ENCODE peak calls at places on chromosomes 12 and 14, in nine cellular contexts. One of them, this sample, is unnamed.

GRCh38 chr14:24075485-24076301 is 4.3 kb downstream of the CPNE6 start:
- DNase-seq in Caco-2: no peak
- DNase-seq in right atrium auricular region: no peak
- DNase-seq in colonic mucosa: no peak
- DNase-seq in MM.1S: no peak
- DNase-seq in RWPE1: no peak
- DNase-seq in tibial nerve: no peak
- DNase-seq in AG04449: no peak
- DNase-seq in progenitor cell of endocrine pancreas: no peak
- DNase-seq in this sample: no peak

GRCh38 chr12:105047303-105047702 is 37.0 kb downstream of the ALDH1L2 start:
- DNase-seq in Caco-2: no peak
- DNase-seq in tibial nerve: no peak
- DNase-seq in MM.1S: no peak
- DNase-seq in right atrium auricular region: no peak
- DNase-seq in AG04449: no peak
- DNase-seq in colonic mucosa: no peak
- DNase-seq in progenitor cell of endocrine pancreas: no peak
- DNase-seq in RWPE1: no peak
- DNase-seq in this sample: no peak

GRCh38 chr12:63949902-63950301 is 105.4 kb downstream of the SRGAP1 start:
- DNase-seq in RWPE1: no peak
- DNase-seq in AG04449: no peak
- DNase-seq in MM.1S: no peak
- DNase-seq in colonic mucosa: no peak
- DNase-seq in right atrium auricular region: no peak
- DNase-seq in Caco-2: no peak
- DNase-seq in tibial nerve: peak; percentile 28
- DNase-seq in progenitor cell of endocrine pancreas: no peak
- DNase-seq in this sample: no peak

GRCh38 chr12:93979189-93979588 is 169.2 kb upstream of the PLXNC1 start:
- DNase-seq in right atrium auricular region: no peak
- DNase-seq in RWPE1: no peak
- DNase-seq in colonic mucosa: peak; percentile 36
- DNase-seq in tibial nerve: no peak
- DNase-seq in progenitor cell of endocrine pancreas: no peak
- DNase-seq in MM.1S: peak; percentile 45
- DNase-seq in Caco-2: peak; percentile 6
- DNase-seq in AG04449: no peak
- DNase-seq in this sample: no peak

GRCh38 chr12:25263594-25263993 is 12.9 kb upstream of the KRAS start:
- DNase-seq in colonic mucosa: no peak
- DNase-seq in right atrium auricular region: no peak
- DNase-seq in MM.1S: no peak
- DNase-seq in AG04449: no peak
- DNase-seq in Caco-2: no peak
- DNase-seq in tibial nerve: no peak
- DNase-seq in progenitor cell of endocrine pancreas: no peak
- DNase-seq in RWPE1: no peak
- DNase-seq in this sample: no peak

GRCh38 chr14:101823511-101824120 is 62.1 kb downstream of the PPP2R5C start:
- DNase-seq in MM.1S: no peak
- DNase-seq in Caco-2: no peak
- DNase-seq in progenitor cell of endocrine pancreas: no peak
- DNase-seq in tibial nerve: no peak
- DNase-seq in right atrium auricular region: no peak
- DNase-seq in AG04449: no peak
- DNase-seq in RWPE1: no peak
- DNase-seq in colonic mucosa: no peak
- DNase-seq in this sample: peak; percentile 63

GRCh38 chr14:50055461-50056228 is 60.7 kb downstream of the VCPKMT start:
- DNase-seq in progenitor cell of endocrine pancreas: no peak
- DNase-seq in AG04449: no peak
- DNase-seq in colonic mucosa: no peak
- DNase-seq in MM.1S: no peak
- DNase-seq in right atrium auricular region: no peak
- DNase-seq in tibial nerve: no peak
- DNase-seq in RWPE1: no peak
- DNase-seq in Caco-2: no peak
- DNase-seq in this sample: no peak

GRCh38 chr12:96099986-96100385 is 64.6 kb upstream of the LTA4H start:
- DNase-seq in tibial nerve: no peak
- DNase-seq in Caco-2: no peak
- DNase-seq in progenitor cell of endocrine pancreas: no peak
- DNase-seq in MM.1S: no peak
- DNase-seq in colonic mucosa: no peak
- DNase-seq in RWPE1: no peak
- DNase-seq in right atrium auricular region: no peak
- DNase-seq in AG04449: no peak
- DNase-seq in this sample: no peak

GRCh38 chr14:97329701-97330100 is 532.5 kb downstream of the VRK1 start:
- DNase-seq in colonic mucosa: no peak
- DNase-seq in AG04449: no peak
- DNase-seq in RWPE1: no peak
- DNase-seq in progenitor cell of endocrine pancreas: no peak
- DNase-seq in right atrium auricular region: no peak
- DNase-seq in MM.1S: no peak
- DNase-seq in Caco-2: no peak
- DNase-seq in tibial nerve: no peak
- DNase-seq in this sample: no peak

GRCh38 chr14:97331058-97331457 is 533.9 kb downstream of the VRK1 start:
- DNase-seq in RWPE1: no peak
- DNase-seq in MM.1S: no peak
- DNase-seq in AG04449: no peak
- DNase-seq in progenitor cell of endocrine pancreas: no peak
- DNase-seq in tibial nerve: no peak
- DNase-seq in colonic mucosa: no peak
- DNase-seq in Caco-2: no peak
- DNase-seq in right atrium auricular region: no peak
- DNase-seq in this sample: no peak

GRCh38 chr14:97332591-97332984 is 535.4 kb downstream of the VRK1 start:
- DNase-seq in AG04449: no peak
- DNase-seq in RWPE1: no peak
- DNase-seq in Caco-2: no peak
- DNase-seq in right atrium auricular region: no peak
- DNase-seq in tibial nerve: no peak
- DNase-seq in progenitor cell of endocrine pancreas: no peak
- DNase-seq in MM.1S: no peak
- DNase-seq in colonic mucosa: no peak
- DNase-seq in this sample: no peak

GRCh38 chr14:97328743-97329142 is 531.6 kb downstream of the VRK1 start:
- DNase-seq in AG04449: no peak
- DNase-seq in MM.1S: no peak
- DNase-seq in progenitor cell of endocrine pancreas: no peak
- DNase-seq in RWPE1: no peak
- DNase-seq in tibial nerve: no peak
- DNase-seq in Caco-2: no peak
- DNase-seq in right atrium auricular region: no peak
- DNase-seq in colonic mucosa: no peak
- DNase-seq in this sample: no peak

GRCh38 chr14:97331526-97331925 is 534.3 kb downstream of the VRK1 start:
- DNase-seq in progenitor cell of endocrine pancreas: no peak
- DNase-seq in MM.1S: no peak
- DNase-seq in colonic mucosa: no peak
- DNase-seq in Caco-2: no peak
- DNase-seq in tibial nerve: no peak
- DNase-seq in AG04449: no peak
- DNase-seq in right atrium auricular region: no peak
- DNase-seq in RWPE1: no peak
- DNase-seq in this sample: no peak
- TF ChIP-seq CTCF in progenitor cell of endocrine pancreas: no peak
- TF ChIP-seq CTCF in MM.1S: no peak
- TF ChIP-seq CTCF in colonic mucosa: no peak
- TF ChIP-seq CTCF in Caco-2: no peak
- TF ChIP-seq CTCF in tibial nerve: no peak
- TF ChIP-seq CTCF in AG04449: no peak
- TF ChIP-seq CTCF in right atrium auricular region: no peak
- TF ChIP-seq CTCF in RWPE1: no peak
- TF ChIP-seq CTCF in this sample: no peak

GRCh38 chr14:31456841-31457664 is at the start of gene DTD2:
- DNase-seq in right atrium auricular region: peak; percentile 90
- DNase-seq in colonic mucosa: peak; percentile 95
- DNase-seq in MM.1S: peak; percentile 90
- DNase-seq in Caco-2: peak; percentile 95
- DNase-seq in RWPE1: peak; percentile 87
- DNase-seq in progenitor cell of endocrine pancreas: peak; percentile 90
- DNase-seq in tibial nerve: peak; percentile 92
- DNase-seq in AG04449: peak; percentile 38
- DNase-seq in this sample: peak; percentile 87
- TF ChIP-seq CTCF in right atrium auricular region: no peak
- TF ChIP-seq CTCF in colonic mucosa: no peak
- TF ChIP-seq CTCF in MM.1S: no peak
- TF ChIP-seq CTCF in Caco-2: no peak
- TF ChIP-seq CTCF in RWPE1: no peak
- TF ChIP-seq CTCF in progenitor cell of endocrine pancreas: no peak
- TF ChIP-seq CTCF in tibial nerve: peak; percentile 17
- TF ChIP-seq CTCF in AG04449: no peak
- TF ChIP-seq CTCF in this sample: no peak

GRCh38 chr14:48247972-48248371 is 572.6 kb upstream of the MDGA2 start:
- DNase-seq in RWPE1: no peak
- DNase-seq in progenitor cell of endocrine pancreas: no peak
- DNase-seq in AG04449: no peak
- DNase-seq in MM.1S: no peak
- DNase-seq in Caco-2: no peak
- DNase-seq in colonic mucosa: no peak
- DNase-seq in right atrium auricular region: no peak
- DNase-seq in tibial nerve: no peak
- DNase-seq in this sample: no peak

GRCh38 chr14:48251290-48251689 is 575.9 kb upstream of the MDGA2 start:
- DNase-seq in tibial nerve: no peak
- DNase-seq in MM.1S: no peak
- DNase-seq in colonic mucosa: no peak
- DNase-seq in right atrium auricular region: no peak
- DNase-seq in RWPE1: no peak
- DNase-seq in Caco-2: no peak
- DNase-seq in progenitor cell of endocrine pancreas: no peak
- DNase-seq in AG04449: no peak
- DNase-seq in this sample: no peak

GRCh38 chr14:48250575-48250974 is 575.2 kb upstream of the MDGA2 start:
- DNase-seq in Caco-2: no peak
- DNase-seq in tibial nerve: no peak
- DNase-seq in RWPE1: no peak
- DNase-seq in colonic mucosa: no peak
- DNase-seq in right atrium auricular region: no peak
- DNase-seq in MM.1S: no peak
- DNase-seq in progenitor cell of endocrine pancreas: no peak
- DNase-seq in AG04449: no peak
- DNase-seq in this sample: no peak

DNA sequence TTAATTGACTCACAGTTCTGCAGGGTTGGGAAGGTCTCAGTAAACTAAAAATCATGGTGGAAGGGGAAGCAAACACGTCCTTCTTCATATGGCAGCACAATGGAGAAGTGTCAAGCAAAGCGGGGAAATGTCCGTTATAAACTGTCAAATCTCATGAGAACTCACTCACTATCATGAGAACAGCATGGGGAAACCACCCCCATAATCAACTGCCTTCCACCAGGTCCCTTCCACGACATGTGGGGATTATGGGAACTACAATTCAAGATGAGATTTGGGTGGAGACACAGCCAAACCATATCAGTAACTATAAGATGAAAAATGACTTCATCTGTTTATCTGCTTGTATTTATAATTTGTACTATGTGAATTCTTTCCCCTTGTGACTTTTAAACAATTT is 577.6 kb upstream of the MDGA2 start:
- DNase-seq in MM.1S: no peak
- DNase-seq in RWPE1: no peak
- DNase-seq in right atrium auricular region: no peak
- DNase-seq in tibial nerve: no peak
- DNase-seq in progenitor cell of endocrine pancreas: no peak
- DNase-seq in colonic mucosa: no peak
- DNase-seq in Caco-2: no peak
- DNase-seq in AG04449: no peak
- DNase-seq in this sample: no peak
- TF ChIP-seq CTCF in MM.1S: no peak
- TF ChIP-seq CTCF in RWPE1: no peak
- TF ChIP-seq CTCF in right atrium auricular region: no peak
- TF ChIP-seq CTCF in tibial nerve: no peak
- TF ChIP-seq CTCF in progenitor cell of endocrine pancreas: no peak
- TF ChIP-seq CTCF in colonic mucosa: no peak
- TF ChIP-seq CTCF in Caco-2: no peak
- TF ChIP-seq CTCF in AG04449: no peak
- TF ChIP-seq CTCF in this sample: no peak

GRCh38 chr14:45135659-45136314 is at the start of gene FANCM:
- DNase-seq in AG04449: peak; percentile 89
- DNase-seq in tibial nerve: peak; percentile 97
- DNase-seq in Caco-2: peak; percentile 92
- DNase-seq in colonic mucosa: peak; percentile 94
- DNase-seq in MM.1S: peak; percentile 87
- DNase-seq in progenitor cell of endocrine pancreas: peak; percentile 62
- DNase-seq in right atrium auricular region: peak; percentile 96
- DNase-seq in RWPE1: peak; percentile 94
- DNase-seq in this sample: peak; percentile 74

GRCh38 chr14:45128963-45129629 is 5.2 kb downstream of the FKBP3 start:
- DNase-seq in MM.1S: no peak
- DNase-seq in tibial nerve: no peak
- DNase-seq in Caco-2: no peak
- DNase-seq in AG04449: no peak
- DNase-seq in progenitor cell of endocrine pancreas: no peak
- DNase-seq in colonic mucosa: no peak
- DNase-seq in right atrium auricular region: no peak
- DNase-seq in RWPE1: no peak
- DNase-seq in this sample: no peak

GRCh38 chr14:45135181-45135580 is 549 bp upstream of the FANCM start:
- DNase-seq in Caco-2: no peak
- DNase-seq in progenitor cell of endocrine pancreas: no peak
- DNase-seq in colonic mucosa: peak; percentile 20
- DNase-seq in AG04449: no peak
- DNase-seq in RWPE1: no peak
- DNase-seq in MM.1S: no peak
- DNase-seq in tibial nerve: peak; percentile 7
- DNase-seq in right atrium auricular region: no peak
- DNase-seq in this sample: no peak

GRCh38 chr14:45133683-45134050 is 614 bp downstream of the FKBP3 start:
- DNase-seq in colonic mucosa: no peak
- DNase-seq in tibial nerve: no peak
- DNase-seq in right atrium auricular region: no peak
- DNase-seq in AG04449: no peak
- DNase-seq in MM.1S: no peak
- DNase-seq in RWPE1: no peak
- DNase-seq in Caco-2: no peak
- DNase-seq in progenitor cell of endocrine pancreas: no peak
- DNase-seq in this sample: no peak

DNA sequence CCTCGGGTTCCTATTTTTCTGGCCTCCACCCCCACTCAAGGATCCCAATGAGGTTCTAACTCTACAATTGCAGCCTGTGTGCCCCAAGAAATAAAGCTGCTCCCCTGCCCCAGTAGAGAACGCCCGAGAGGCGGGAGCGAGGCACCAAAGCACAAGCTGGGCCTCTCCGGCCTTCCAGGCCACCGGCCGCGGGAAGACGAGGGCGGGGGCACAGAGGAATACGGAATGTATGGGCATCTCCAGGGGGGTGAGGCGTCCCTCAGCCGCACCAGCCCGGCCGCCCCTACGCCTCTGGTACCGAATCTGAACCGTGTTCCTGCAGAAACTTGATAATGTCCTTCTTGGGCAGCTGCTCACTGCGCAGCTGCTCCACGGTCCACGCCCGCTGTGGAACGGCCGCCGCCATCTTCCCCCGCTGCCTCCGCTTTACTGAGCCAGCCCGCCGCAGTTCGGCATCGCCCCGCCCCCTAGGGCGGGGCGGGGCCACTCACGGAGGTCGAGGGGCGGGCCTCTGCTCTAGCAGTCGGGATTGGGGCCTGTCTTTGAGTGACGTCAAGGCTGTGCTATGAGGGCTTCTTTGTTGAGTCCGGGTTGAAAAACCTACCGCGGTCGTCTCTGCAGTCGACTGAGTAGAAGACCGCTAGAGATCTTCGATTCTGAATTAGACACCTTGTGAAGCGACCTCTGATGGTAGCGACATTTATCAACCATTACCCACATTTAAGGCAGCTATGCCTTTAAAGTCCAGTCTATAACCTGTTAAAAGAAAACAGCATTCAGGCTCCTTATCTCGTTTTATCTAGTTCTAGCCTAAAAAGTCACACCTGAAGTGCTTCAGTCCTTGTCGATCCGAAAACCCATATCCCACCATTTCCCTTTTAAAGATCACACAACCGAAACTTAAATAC is at the start of gene FKBP3:
- DNase-seq in progenitor cell of endocrine pancreas: peak; percentile 92
- DNase-seq in MM.1S: peak; percentile 95
- DNase-seq in colonic mucosa: peak; percentile 97
- DNase-seq in right atrium auricular region: peak; percentile 98
- DNase-seq in tibial nerve: peak; percentile 96
- DNase-seq in RWPE1: peak; percentile 97
- DNase-seq in Caco-2: peak; percentile 95
- DNase-seq in AG04449: peak; percentile 90
- DNase-seq in this sample: peak; percentile 85
- TF ChIP-seq CTCF in progenitor cell of endocrine pancreas: no peak
- TF ChIP-seq CTCF in MM.1S: peak; percentile 20
- TF ChIP-seq CTCF in colonic mucosa: no peak
- TF ChIP-seq CTCF in right atrium auricular region: peak; percentile 29
- TF ChIP-seq CTCF in tibial nerve: peak; percentile 51
- TF ChIP-seq CTCF in RWPE1: peak; percentile 37
- TF ChIP-seq CTCF in Caco-2: no peak
- TF ChIP-seq CTCF in AG04449: no peak
- TF ChIP-seq CTCF in this sample: no peak

This sample was measured in natural killer cell.